ENCODE peak calls at places on chromosomes 3 and 15, in seven cellular contexts. Q is SJSA1, L is endodermal cell, A is tibial artery, Z is Peyer's patch, U is GM23338, E is Panc1. J is an unnamed sample. For H3K4me1, the result is how much of the 10 kb centered on the place peaks cover.

GRCh38 chr3:133661454-133662255 is at the start of gene TOPBP1:
- DNase-seq in E (no peak), Z (peak), U (peak), Q (peak), A (peak), L (peak), J (peak)

GRCh38 chr15:31434418-31435255 is 108.0 kb downstream of the KLF13 start:
- DNase-seq in Q (peak), L (no peak), U (peak), Z (no peak), E (no peak), A (no peak), J (peak)

GRCh38 chr15:69666921-69667811 is 214.5 kb downstream of the RPLP1 start:
- DNase-seq in U (no peak), E (no peak), A (no peak), Z (no peak), Q (no peak), L (no peak), J (no peak)

GRCh38 chr15:67024322-67024997 is 40.9 kb upstream of the SMAD3 start:
- DNase-seq in E (peak), Z (no peak), A (peak), Q (peak), U (no peak), L (no peak), J (peak)

GRCh38 chr15:36632196-36632595 is 52.8 kb downstream of the CDIN1 start:
- DNase-seq in U (no peak), Q (peak), L (no peak), Z (no peak), A (no peak), E (no peak), J (no peak)

GRCh38 chr3:171813278-171813896 is 3.1 kb upstream of the PLD1 start:
- DNase-seq in Q (no peak), L (no peak), U (no peak), A (no peak), Z (no peak), E (no peak), J (no peak)

GRCh38 chr15:31212956-31213694 is 111.6 kb upstream of the TRPM1 start:
- DNase-seq in E (no peak), L (no peak), Z (no peak), A (no peak), Q (no peak), U (no peak), J (no peak)

GRCh38 chr15:67859331-67859946 is 19.6 kb upstream of the RNU6-1 start:
- DNase-seq in U (no peak), Q (no peak), Z (no peak), L (peak), E (no peak), A (no peak), J (no peak)

GRCh38 chr3:73625124-73625665 is 454 bp upstream of the PDZRN3 start:
- DNase-seq in L (peak), Q (peak), Z (no peak), A (no peak), U (peak), E (no peak), J (no peak)

GRCh38 chr3:118485693-118486092 is 549.0 kb downstream of the IGSF11 start:
- DNase-seq in A (no peak), E (no peak), Z (no peak), U (no peak), L (no peak), Q (no peak), J (no peak)

GRCh38 chr3:38878650-38879049 is 62.6 kb upstream of the SCN10A start:
- DNase-seq in A (no peak), L (no peak), Q (no peak), Z (no peak), U (no peak), E (no peak), J (no peak)

GRCh38 chr3:36219398-36219797 is 160.9 kb upstream of the STAC start:
- DNase-seq in Z (no peak), E (no peak), L (no peak), A (no peak), U (no peak), Q (peak), J (no peak)

GRCh38 chr15:28921925-28922711 is 36.3 kb downstream of the APBA2 start:
- DNase-seq in E (no peak), Z (no peak), L (peak), Q (no peak), A (peak), U (peak), J (peak)

GRCh38 chr15:82641129-82641798 is 5.9 kb downstream of the CPEB1 start:
- DNase-seq in Z (no peak), U (no peak), L (no peak), Q (no peak), A (no peak), E (no peak), J (no peak)

GRCh38 chr15:48975713-48976419 is 12.1 kb upstream of the SHC4 start:
- DNase-seq in L (peak), A (peak), U (peak), E (no peak), Q (peak), Z (peak), J (peak)

GRCh38 chr15:58923696-58924300 is 9.7 kb downstream of the SLTM start:
- DNase-seq in Z (no peak), A (no peak), L (no peak), E (no peak), Q (no peak), U (no peak), J (no peak)

GRCh38 chr3:11045536-11045935 is 53.0 kb downstream of the SLC6A1 start:
- DNase-seq in L (peak), E (no peak), A (no peak), Z (no peak), Q (no peak), U (peak), J (peak)

GRCh38 chr3:102104093-102104492 is 254.8 kb downstream of the NFKBIZ start:
- DNase-seq in Z (no peak), E (no peak), A (no peak), L (no peak), Q (no peak), U (no peak), J (no peak)

GRCh38 chr3:39849992-39850706 is 40.7 kb downstream of the MYRIP start:
- DNase-seq in Z (no peak), U (no peak), A (no peak), L (no peak), Q (no peak), E (no peak), J (no peak)

GRCh38 chr15:67548862-67549651 is 6.6 kb downstream of the MAP2K5 start:
- DNase-seq in Q (no peak), E (no peak), L (peak), A (no peak), Z (no peak), U (peak), J (no peak)

GRCh38 chr15:89433686-89434085 is 62.7 kb downstream of the RHCG start:
- DNase-seq in U (no peak), E (no peak), A (no peak), L (no peak), Z (no peak), Q (no peak), J (no peak)

GRCh38 chr3:134370611-134371451 is 3.4 kb downstream of the AMOTL2 start:
- DNase-seq in Q (no peak), E (no peak), A (peak), L (peak), Z (no peak), U (no peak), J (peak)

GRCh38 chr3:38397320-38397719 is 50.7 kb downstream of the XYLB start:
- DNase-seq in A (no peak), U (peak), Q (no peak), L (peak), E (no peak), Z (no peak), J (no peak)

GRCh38 chr3:106332884-106333283 is 464.1 kb upstream of the CBLB start:
- DNase-seq in U (peak), A (no peak), E (no peak), Q (no peak), Z (no peak), L (peak), J (no peak)

GRCh38 chr3:115862099-115862498 is 238.8 kb downstream of the GAP43 start:
- DNase-seq in E (no peak), U (no peak), Z (no peak), Q (no peak), L (no peak), A (no peak), J (no peak)

GRCh38 chr3:160982497-160982896 is 122.7 kb downstream of the B3GALNT1 start:
- DNase-seq in U (no peak), Q (peak), A (no peak), Z (no peak), E (no peak), L (no peak), J (no peak)

GRCh38 chr3:32175607-32176197 is 62.8 kb upstream of the CMTM8 start:
- DNase-seq in U (peak), Z (no peak), E (peak), L (peak), A (no peak), Q (peak), J (no peak)

GRCh38 chr3:19946291-19946831 is 536 bp upstream of the RAB5A start:
- DNase-seq in Z (no peak), L (no peak), U (no peak), Q (no peak), E (no peak), A (no peak), J (no peak)

GRCh38 chr3:36653095-36653494 is 111.3 kb downstream of the DCLK3 start:
- DNase-seq in Q (no peak), A (no peak), U (no peak), Z (no peak), E (no peak), L (no peak), J (no peak)

GRCh38 chr3:67858492-67858891 is 204.1 kb upstream of the SUCLG2 start:
- DNase-seq in E (no peak), Q (no peak), L (no peak), Z (no peak), A (no peak), U (no peak), J (no peak)

GRCh38 chr3:80244390-80244789 is 476.6 kb upstream of the ROBO1 start:
- DNase-seq in Z (no peak), A (no peak), L (no peak), E (no peak), U (no peak), Q (peak), J (no peak)

GRCh38 chr3:32354362-32354778 is 37.3 kb upstream of the CMTM7 start:
- DNase-seq in Q (peak), L (no peak), Z (no peak), A (no peak), E (no peak), U (no peak), J (no peak)

GRCh38 chr15:92809880-92810361 is 90.2 kb upstream of the CHD2 start:
- DNase-seq in L (peak), A (no peak), Z (no peak), U (no peak), Q (no peak), E (no peak), J (no peak)

GRCh38 chr15:92808611-92809063 is 91.5 kb upstream of the CHD2 start:
- DNase-seq in L (no peak), Q (no peak), E (no peak), Z (no peak), U (peak), A (no peak), J (peak)

GRCh38 chr15:92810418-92811138 is 89.5 kb upstream of the CHD2 start:
- DNase-seq in Z (no peak), U (peak), A (peak), L (peak), Q (no peak), E (no peak), J (peak)

GRCh38 chr15:92807971-92808571 is 92.1 kb upstream of the CHD2 start:
- DNase-seq in Z (peak), Q (no peak), U (peak), A (no peak), E (no peak), L (peak), J (no peak)

DNA sequence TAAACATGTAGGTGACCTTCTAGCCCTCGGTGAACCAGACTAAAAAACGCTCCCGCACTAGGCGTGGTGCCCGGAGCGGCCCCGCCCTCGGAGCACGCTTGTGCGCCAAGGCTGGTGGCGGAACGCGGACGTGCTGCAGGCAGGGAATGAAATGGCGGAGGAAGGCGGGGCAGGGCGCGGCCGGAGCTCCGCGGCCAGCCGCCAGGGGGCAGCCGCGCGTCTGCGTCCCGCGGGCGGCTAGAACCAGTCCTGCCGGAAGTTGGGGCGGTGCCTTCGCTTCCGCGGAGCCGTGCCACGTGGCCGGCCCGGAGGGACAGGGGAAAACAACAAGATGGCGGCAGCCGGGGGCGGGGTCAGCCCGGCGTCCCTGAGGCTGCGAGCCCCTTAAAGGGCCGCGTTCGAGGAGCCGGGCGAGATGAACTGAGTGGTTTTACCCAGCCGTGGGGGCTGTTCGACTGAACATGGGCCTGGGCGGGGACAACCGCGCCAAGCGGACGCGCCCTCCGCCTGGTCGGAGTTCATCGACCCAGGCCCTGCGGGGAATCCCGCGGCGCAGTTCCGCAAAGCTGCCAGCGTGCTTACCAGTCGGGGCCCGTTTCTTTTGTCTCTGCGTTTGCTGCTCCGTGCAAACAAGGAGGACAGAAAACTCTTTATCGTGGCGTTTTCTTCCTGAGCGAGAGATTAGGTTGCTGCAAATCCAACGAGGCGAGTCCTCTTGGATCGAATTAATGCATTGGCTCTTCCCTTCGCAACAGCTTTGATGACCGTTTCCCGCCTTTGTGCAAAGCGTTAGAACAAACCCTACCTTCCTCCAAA is 90.9 kb upstream of the CHD2 start:
- DNase-seq in A (peak), Q (peak), Z (peak), E (no peak), U (peak), L (peak), J (peak)
- H3K4me1 ChIP-seq in A (under half), Q (under half), Z (under half), E (half or more), U (under half), L (under half), J (under half)

DNA sequence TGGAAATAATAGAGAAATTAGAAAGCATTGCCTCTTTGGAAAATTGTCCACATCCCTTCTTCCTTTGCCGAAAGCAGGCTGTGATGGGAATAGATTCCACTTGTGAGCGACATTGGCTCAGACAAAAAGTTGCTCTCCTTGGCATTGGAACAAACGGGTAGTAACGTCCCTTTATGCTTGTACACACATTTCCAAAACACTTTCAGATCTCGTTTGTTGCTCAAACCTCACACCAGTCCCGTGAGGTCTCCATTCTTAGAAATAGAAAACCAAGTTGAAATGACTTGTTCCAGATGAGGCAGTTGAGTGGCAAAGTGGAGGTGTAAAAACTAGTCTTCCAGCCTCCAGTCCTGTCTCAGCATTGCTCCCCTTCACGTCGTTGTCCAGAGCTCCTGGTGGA is 134.2 kb downstream of the LPP start:
- DNase-seq in U (no peak), L (no peak), Q (no peak), Z (no peak), E (no peak), A (no peak), J (no peak)
- H3K4me3 ChIP-seq in U (no peak), L (no peak), Q (no peak), Z (no peak), E (no peak), A (no peak), J (no peak)

DNA sequence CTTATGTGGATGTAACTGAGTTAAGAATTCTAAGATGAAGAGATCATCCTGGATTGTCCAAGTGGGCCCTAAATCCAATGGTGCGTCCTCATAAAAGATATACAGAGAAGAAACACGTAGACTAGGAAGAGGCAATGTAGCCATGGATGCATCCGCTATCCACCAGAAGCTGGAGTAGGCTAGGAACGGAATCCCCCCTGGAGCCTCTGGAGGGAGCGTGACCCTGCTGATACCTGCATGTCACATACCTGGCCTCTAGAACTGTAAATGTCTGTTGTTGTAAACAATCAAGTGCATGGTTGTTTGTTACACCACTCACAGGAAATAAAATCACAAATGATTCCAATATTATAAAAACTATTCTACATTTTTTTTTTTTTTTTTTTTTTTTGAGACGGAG is 254.5 kb upstream of the RORA start:
- DNase-seq in E (no peak), L (peak), Q (no peak), A (no peak), U (peak), Z (no peak), J (no peak)
- H3K4me1 ChIP-seq in E (under half), L (under half), Q (under half), A (under half), U (under half), Z (under half), J (under half)

DNA sequence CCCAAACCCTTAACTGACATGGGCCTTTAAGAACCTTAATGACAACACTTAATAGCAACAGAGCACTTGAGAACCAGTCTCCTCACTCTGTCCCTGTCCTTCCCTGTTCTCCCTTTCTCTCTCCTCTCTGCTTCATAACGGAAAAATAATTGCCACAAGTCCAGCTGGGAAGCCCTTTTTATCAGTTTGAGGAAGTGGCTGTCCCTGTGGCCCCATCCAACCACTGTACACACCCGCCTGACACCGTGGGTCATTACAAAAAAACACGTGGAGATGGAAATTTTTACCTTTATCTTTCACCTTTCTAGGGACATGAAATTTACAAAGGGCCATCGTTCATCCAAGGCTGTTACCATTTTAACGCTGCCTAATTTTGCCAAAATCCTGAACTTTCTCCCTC is 49.9 kb downstream of the PGPEP1L start:
- DNase-seq in L (no peak), Z (peak), Q (no peak), A (no peak), E (no peak), U (no peak), J (no peak)
- H3K4me3 ChIP-seq in L (no peak), Z (no peak), Q (no peak), A (no peak), E (no peak), U (no peak), J (no peak)

DNA sequence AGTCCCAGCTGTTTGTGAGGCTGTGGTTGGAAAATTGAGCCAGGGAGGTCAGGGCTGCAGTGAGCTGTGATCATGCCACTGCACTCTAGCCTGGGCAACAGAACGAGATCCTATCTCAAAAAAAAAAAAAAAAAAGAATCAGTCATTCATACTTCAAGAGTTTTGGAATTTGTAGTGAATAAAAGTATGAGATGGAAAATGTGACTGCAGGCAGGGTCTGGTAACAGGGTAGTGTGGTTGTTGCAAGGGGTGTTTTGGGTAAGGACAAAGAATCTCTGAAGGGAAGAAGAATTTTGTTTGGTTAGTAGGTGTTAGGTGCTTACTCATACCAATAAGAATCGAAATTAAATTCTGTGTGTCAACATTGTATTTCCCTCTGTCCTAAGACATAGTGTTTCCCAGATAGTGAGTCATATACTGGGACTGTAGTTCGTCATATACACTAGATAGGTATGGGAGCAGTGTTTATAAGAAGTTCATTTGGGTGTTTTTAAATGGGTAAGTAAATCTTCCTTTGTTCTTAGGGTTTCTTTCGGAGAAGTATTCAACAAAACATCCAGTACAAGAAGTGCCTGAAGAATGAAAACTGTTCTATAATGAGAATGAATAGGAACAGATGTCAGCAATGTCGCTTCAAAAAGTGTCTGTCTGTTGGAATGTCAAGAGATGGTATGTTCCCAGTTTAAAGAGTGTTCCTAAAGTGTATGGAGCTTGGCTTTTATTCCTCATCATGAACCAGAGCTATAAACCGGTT is 14.2 kb downstream of the NR1D2 start:
- DNase-seq in A (no peak), L (no peak), U (peak), E (peak), Q (peak), Z (no peak), J (no peak)
- H3K4me1 ChIP-seq in A (under half), L (under half), U (under half), E (under half), Q (under half), Z (under half), J (under half)

GRCh38 chr15:77120576-77120975 is 49.7 kb upstream of the TSPAN3 start:
- DNase-seq in E (no peak), Q (no peak), Z (no peak), U (peak), A (no peak), L (no peak), J (no peak)
- H3K4me3 ChIP-seq in E (no peak), Q (no peak), Z (no peak), U (no peak), A (no peak), L (no peak), J (no peak)

GRCh38 chr3:22704571-22705354 is 498.4 kb upstream of the UBE2E2 start:
- DNase-seq in E (no peak), A (no peak), U (peak), L (peak), Q (no peak), Z (no peak), J (no peak)
- H3K4me1 ChIP-seq in E (under half), A (under half), U (under half), L (under half), Q (under half), Z (under half), J (under half)

GRCh38 chr15:100877551-100877950 is 2.1 kb upstream of the ALDH1A3 start:
- DNase-seq in A (no peak), Q (no peak), E (no peak), L (no peak), U (no peak), Z (no peak), J (no peak)

GRCh38 chr15:100878130-100878529 is 1.5 kb upstream of the ALDH1A3 start:
- DNase-seq in U (no peak), E (no peak), L (no peak), A (no peak), Z (no peak), Q (no peak), J (no peak)

GRCh38 chr15:100879046-100879445 is 585 bp upstream of the ALDH1A3 start:
- DNase-seq in U (peak), L (peak), E (no peak), Z (no peak), Q (no peak), A (no peak), J (no peak)

GRCh38 chr15:100879461-100880138 is at the start of gene ALDH1A3:
- DNase-seq in E (no peak), Q (no peak), L (peak), Z (no peak), U (peak), A (no peak), J (no peak)

GRCh38 chr15:100878601-100879000 is 1.0 kb upstream of the ALDH1A3 start:
- DNase-seq in U (peak), L (peak), A (no peak), Z (no peak), Q (no peak), E (no peak), J (no peak)
- H3K4me3 ChIP-seq in U (peak), L (peak), A (peak), Z (peak), Q (no peak), E (peak), J (no peak)

GRCh38 chr3:159322322-159322939 is 520.6 kb downstream of the MFSD1 start:
- DNase-seq in Q (peak), U (peak), L (peak), A (no peak), Z (no peak), E (peak), J (peak)
- H3K4me1 ChIP-seq in Q (under half), U (under half), L (under half), A (under half), Z (under half), E (under half), J (under half)

J was measured in aorta.